ENCODE peak calls at places on chromosome 11, in six cellular contexts. One of them, this sample, is unnamed.

GRCh38 chr11:46382644-46383403 is 1.4 kb downstream of the MDK start:
- DNase-seq in A549: peak; percentile 90
- DNase-seq in GM12878: no peak
- DNase-seq in endothelial cell of umbilical vein: peak; percentile 30
- DNase-seq in HepG2: peak; percentile 57
- DNase-seq in K562: no peak
- DNase-seq in this sample: peak; percentile 29

GRCh38 chr11:8250446-8250845 is 13.2 kb downstream of the LMO1 start:
- DNase-seq in A549: no peak
- DNase-seq in GM12878: no peak
- DNase-seq in endothelial cell of umbilical vein: no peak
- DNase-seq in HepG2: no peak
- DNase-seq in K562: no peak
- DNase-seq in this sample: no peak

GRCh38 chr11:78138694-78139421 is 568 bp downstream of the ALG8 start:
- DNase-seq in A549: peak; percentile 31
- DNase-seq in GM12878: peak; percentile 21
- DNase-seq in endothelial cell of umbilical vein: no peak
- DNase-seq in HepG2: no peak
- DNase-seq in K562: peak; percentile 63
- DNase-seq in this sample: peak; percentile 81

GRCh38 chr11:18394928-18395734 is 768 bp downstream of the LDHA start:
- DNase-seq in A549: peak; percentile 17
- DNase-seq in GM12878: no peak
- DNase-seq in endothelial cell of umbilical vein: peak; percentile 45
- DNase-seq in HepG2: no peak
- DNase-seq in K562: peak; percentile 24
- DNase-seq in this sample: peak; percentile 44

GRCh38 chr11:116895053-116895757 is 57.8 kb upstream of the APOA1 start:
- DNase-seq in A549: no peak
- DNase-seq in GM12878: no peak
- DNase-seq in endothelial cell of umbilical vein: peak; percentile 34
- DNase-seq in HepG2: no peak
- DNase-seq in K562: peak; percentile 44
- DNase-seq in this sample: peak; percentile 35

GRCh38 chr11:122769126-122769780 is 69.0 kb upstream of the CRTAM start:
- DNase-seq in A549: no peak
- DNase-seq in GM12878: no peak
- DNase-seq in endothelial cell of umbilical vein: no peak
- DNase-seq in HepG2: no peak
- DNase-seq in K562: no peak
- DNase-seq in this sample: no peak

GRCh38 chr11:47916361-47916841 is 64.0 kb upstream of the PTPRJ start:
- DNase-seq in A549: no peak
- DNase-seq in GM12878: no peak
- DNase-seq in endothelial cell of umbilical vein: peak; percentile 85
- DNase-seq in HepG2: no peak
- DNase-seq in K562: peak; percentile 56
- DNase-seq in this sample: no peak

GRCh38 chr11:75667831-75668507 is 869 bp downstream of the MAP6 start:
- DNase-seq in A549: peak; percentile 35
- DNase-seq in GM12878: no peak
- DNase-seq in endothelial cell of umbilical vein: peak; percentile 21
- DNase-seq in HepG2: no peak
- DNase-seq in K562: no peak
- DNase-seq in this sample: peak; percentile 23

GRCh38 chr11:64358907-64359711 is at the start of gene RPS6KA4:
- DNase-seq in A549: peak; percentile 71
- DNase-seq in GM12878: no peak
- DNase-seq in endothelial cell of umbilical vein: peak; percentile 60
- DNase-seq in HepG2: no peak
- DNase-seq in K562: peak; percentile 91
- DNase-seq in this sample: peak; percentile 77

GRCh38 chr11:86101941-86102407 is 33.1 kb upstream of the PICALM start:
- DNase-seq in A549: no peak
- DNase-seq in GM12878: no peak
- DNase-seq in endothelial cell of umbilical vein: no peak
- DNase-seq in HepG2: no peak
- DNase-seq in K562: no peak
- DNase-seq in this sample: no peak

GRCh38 chr11:117618956-117619355 is 178.1 kb downstream of the DSCAML1 start:
- DNase-seq in A549: no peak
- DNase-seq in GM12878: no peak
- DNase-seq in endothelial cell of umbilical vein: no peak
- DNase-seq in HepG2: no peak
- DNase-seq in K562: no peak
- DNase-seq in this sample: no peak

GRCh38 chr11:113506893-113507292 is 31.7 kb upstream of the DRD2 start:
- DNase-seq in A549: no peak
- DNase-seq in GM12878: no peak
- DNase-seq in endothelial cell of umbilical vein: no peak
- DNase-seq in HepG2: no peak
- DNase-seq in K562: no peak
- DNase-seq in this sample: no peak

GRCh38 chr11:81749245-81749644 is 984.4 kb downstream of the FAM181B start:
- DNase-seq in A549: no peak
- DNase-seq in GM12878: no peak
- DNase-seq in endothelial cell of umbilical vein: no peak
- DNase-seq in HepG2: no peak
- DNase-seq in K562: no peak
- DNase-seq in this sample: no peak

GRCh38 chr11:64817476-64817875 is 7.1 kb upstream of the MEN1 start:
- DNase-seq in A549: no peak
- DNase-seq in GM12878: no peak
- DNase-seq in endothelial cell of umbilical vein: no peak
- DNase-seq in HepG2: no peak
- DNase-seq in K562: no peak
- DNase-seq in this sample: no peak

GRCh38 chr11:12235945-12236743 is 125.8 kb downstream of the MICAL2 start:
- DNase-seq in A549: peak; percentile 58
- DNase-seq in GM12878: peak; percentile 48
- DNase-seq in endothelial cell of umbilical vein: peak; percentile 71
- DNase-seq in HepG2: peak; percentile 58
- DNase-seq in K562: peak; percentile 62
- DNase-seq in this sample: peak; percentile 64

GRCh38 chr11:23789200-23789853 is 707.5 kb upstream of the LUZP2 start:
- DNase-seq in A549: no peak
- DNase-seq in GM12878: no peak
- DNase-seq in endothelial cell of umbilical vein: no peak
- DNase-seq in HepG2: no peak
- DNase-seq in K562: no peak
- DNase-seq in this sample: no peak
- TF ChIP-seq MAX in A549: no peak
- TF ChIP-seq MAX in GM12878: no peak
- TF ChIP-seq MAX in endothelial cell of umbilical vein: no peak
- TF ChIP-seq MAX in HepG2: no peak
- TF ChIP-seq MAX in K562: no peak
- TF ChIP-seq MAX in this sample: no peak

DNA sequence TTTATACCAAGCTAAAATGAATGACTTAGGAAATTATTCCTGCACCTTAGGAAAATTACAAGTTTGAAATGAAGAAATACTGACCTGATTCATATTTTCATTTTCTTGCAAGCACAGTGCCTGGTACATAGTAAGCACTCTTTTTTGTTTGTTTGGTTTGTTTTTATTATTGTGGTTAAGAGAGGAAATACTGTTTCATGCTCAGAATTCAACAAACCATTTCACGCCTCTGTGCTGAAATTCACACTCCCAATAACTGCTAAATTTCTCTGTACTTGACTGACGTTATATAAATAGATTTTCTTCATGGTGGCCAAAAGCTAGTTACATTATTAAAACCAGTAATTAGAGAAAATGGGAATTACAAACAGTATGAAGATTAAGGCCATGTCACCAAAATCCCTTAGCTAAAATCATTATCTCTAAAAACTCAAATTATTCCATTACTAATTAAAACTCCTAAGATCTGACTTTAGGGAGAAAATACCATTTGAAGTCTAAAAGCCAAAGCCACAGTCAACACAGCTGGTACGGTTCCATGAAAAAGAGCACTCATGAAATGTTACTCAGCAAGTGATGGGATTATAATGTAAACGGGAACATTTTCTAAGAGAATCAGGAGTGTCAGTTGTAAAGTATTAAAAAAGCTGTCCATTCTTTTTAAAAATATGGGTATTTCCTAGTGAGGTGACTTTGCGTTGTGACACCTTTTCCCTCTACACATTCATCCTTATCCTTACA is 77.8 kb upstream of the DDI1 start:
- DNase-seq in A549: no peak
- DNase-seq in GM12878: peak; percentile 37
- DNase-seq in endothelial cell of umbilical vein: no peak
- DNase-seq in HepG2: no peak
- DNase-seq in K562: no peak
- DNase-seq in this sample: no peak
- TF ChIP-seq MYC in A549: no peak
- TF ChIP-seq MYC in GM12878: no peak
- TF ChIP-seq MYC in endothelial cell of umbilical vein: no peak
- TF ChIP-seq MYC in HepG2: no peak
- TF ChIP-seq MYC in K562: no peak
- TF ChIP-seq MYC in this sample: no peak

DNA sequence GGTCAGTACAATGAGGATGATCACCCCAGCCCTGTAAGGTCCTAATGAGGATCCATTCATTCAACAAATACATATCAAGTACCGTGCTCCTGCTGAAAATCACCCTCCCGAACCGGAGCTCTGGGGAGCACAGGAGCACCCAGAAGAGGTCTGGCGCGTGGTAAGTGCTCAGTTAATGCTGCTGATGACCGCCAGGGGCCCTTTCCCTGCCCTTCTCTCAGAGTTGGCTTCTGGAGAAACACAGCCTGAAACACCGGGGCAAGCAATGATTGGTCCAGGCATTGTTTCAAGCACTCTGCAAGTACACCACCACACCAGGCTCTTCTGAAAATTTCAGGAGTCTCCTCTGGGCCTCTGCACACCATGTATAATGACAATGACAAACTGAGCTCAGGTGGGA is 3.8 kb upstream of the CCDC86 start:
- DNase-seq in A549: no peak
- DNase-seq in GM12878: no peak
- DNase-seq in endothelial cell of umbilical vein: no peak
- DNase-seq in HepG2: peak; percentile 28
- DNase-seq in K562: peak; percentile 61
- DNase-seq in this sample: no peak
- TF ChIP-seq CTCF in A549: no peak
- TF ChIP-seq CTCF in GM12878: peak; percentile 9
- TF ChIP-seq CTCF in endothelial cell of umbilical vein: no peak
- TF ChIP-seq CTCF in HepG2: peak; percentile 41
- TF ChIP-seq CTCF in K562: peak; percentile 67
- TF ChIP-seq CTCF in this sample: no peak

GRCh38 chr11:22192289-22192641 is 620 bp upstream of the ANO5 start:
- DNase-seq in A549: peak; percentile 66
- DNase-seq in GM12878: no peak
- DNase-seq in endothelial cell of umbilical vein: no peak
- DNase-seq in HepG2: peak; percentile 12
- DNase-seq in K562: peak; percentile 21
- DNase-seq in this sample: no peak
- TF ChIP-seq MAX in A549: no peak
- TF ChIP-seq MAX in GM12878: no peak
- TF ChIP-seq MAX in endothelial cell of umbilical vein: no peak
- TF ChIP-seq MAX in HepG2: no peak
- TF ChIP-seq MAX in K562: no peak
- TF ChIP-seq MAX in this sample: no peak

GRCh38 chr11:43516316-43516820 is 157.6 kb downstream of the TTC17 start:
- DNase-seq in A549: no peak
- DNase-seq in GM12878: no peak
- DNase-seq in endothelial cell of umbilical vein: no peak
- DNase-seq in HepG2: no peak
- DNase-seq in K562: no peak
- DNase-seq in this sample: no peak
- TF ChIP-seq MYC in A549: no peak
- TF ChIP-seq MYC in GM12878: no peak
- TF ChIP-seq MYC in endothelial cell of umbilical vein: no peak
- TF ChIP-seq MYC in HepG2: no peak
- TF ChIP-seq MYC in K562: no peak
- TF ChIP-seq MYC in this sample: no peak

GRCh38 chr11:29962243-29962642 is 54.6 kb downstream of the KCNA4 start:
- DNase-seq in A549: no peak
- DNase-seq in GM12878: no peak
- DNase-seq in endothelial cell of umbilical vein: no peak
- DNase-seq in HepG2: no peak
- DNase-seq in K562: no peak
- DNase-seq in this sample: peak; percentile 23
- TF ChIP-seq CTCF in A549: no peak
- TF ChIP-seq CTCF in GM12878: peak; percentile 41
- TF ChIP-seq CTCF in endothelial cell of umbilical vein: no peak
- TF ChIP-seq CTCF in HepG2: no peak
- TF ChIP-seq CTCF in K562: no peak
- TF ChIP-seq CTCF in this sample: peak; percentile 49

DNA sequence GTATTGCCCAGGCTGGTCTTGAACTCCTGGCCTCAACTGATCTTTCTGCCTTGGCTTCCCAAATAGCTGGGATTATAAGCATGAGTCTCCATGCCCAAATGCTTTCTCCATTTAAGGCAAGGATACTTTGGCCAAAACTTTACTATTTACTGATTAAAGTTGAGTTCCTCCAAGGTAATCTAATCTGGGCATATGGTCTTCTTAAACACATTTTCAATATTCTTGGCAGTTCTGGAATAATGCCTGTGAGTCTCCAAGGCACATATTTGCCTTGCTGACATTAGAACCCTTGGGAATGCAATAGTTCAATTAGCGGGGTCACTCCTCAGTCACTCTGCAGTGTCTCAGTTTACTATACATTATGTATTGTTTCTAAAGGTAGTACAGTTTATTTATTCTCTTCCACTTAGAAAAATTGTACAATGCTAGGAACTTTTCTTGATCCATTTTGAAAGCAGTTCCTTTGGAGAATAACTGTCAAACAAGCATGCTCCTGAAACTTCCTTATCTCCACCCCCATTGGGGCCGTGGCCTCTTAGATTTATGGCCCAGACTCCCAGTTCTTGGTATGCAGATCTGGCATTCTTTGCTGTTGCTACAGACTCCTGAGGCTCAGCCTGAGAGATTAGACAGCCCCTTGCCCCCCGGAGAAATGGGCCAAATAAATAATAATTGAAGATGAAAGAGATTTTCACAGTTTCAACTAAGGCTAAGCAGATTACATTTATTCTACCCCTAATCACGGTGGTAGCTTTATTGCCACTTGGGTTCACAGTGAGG is 13.2 kb upstream of the RAB38 start:
- DNase-seq in A549: no peak
- DNase-seq in GM12878: no peak
- DNase-seq in endothelial cell of umbilical vein: no peak
- DNase-seq in HepG2: no peak
- DNase-seq in K562: no peak
- DNase-seq in this sample: no peak
- TF ChIP-seq MAX in A549: no peak
- TF ChIP-seq MAX in GM12878: no peak
- TF ChIP-seq MAX in endothelial cell of umbilical vein: no peak
- TF ChIP-seq MAX in HepG2: no peak
- TF ChIP-seq MAX in K562: no peak
- TF ChIP-seq MAX in this sample: no peak

GRCh38 chr11:59894616-59895015 is 16.0 kb downstream of the OOSP3 start:
- DNase-seq in A549: no peak
- DNase-seq in GM12878: no peak
- DNase-seq in endothelial cell of umbilical vein: no peak
- DNase-seq in HepG2: no peak
- DNase-seq in K562: no peak
- DNase-seq in this sample: no peak
- TF ChIP-seq MYC in A549: no peak
- TF ChIP-seq MYC in GM12878: no peak
- TF ChIP-seq MYC in endothelial cell of umbilical vein: no peak
- TF ChIP-seq MYC in HepG2: no peak
- TF ChIP-seq MYC in K562: no peak
- TF ChIP-seq MYC in this sample: no peak

GRCh38 chr11:1242289-1242688 is 19.4 kb downstream of the MUC5B start:
- DNase-seq in A549: no peak
- DNase-seq in GM12878: no peak
- DNase-seq in endothelial cell of umbilical vein: no peak
- DNase-seq in HepG2: no peak
- DNase-seq in K562: no peak
- DNase-seq in this sample: no peak
- TF ChIP-seq CTCF in A549: no peak
- TF ChIP-seq CTCF in GM12878: no peak
- TF ChIP-seq CTCF in endothelial cell of umbilical vein: no peak
- TF ChIP-seq CTCF in HepG2: no peak
- TF ChIP-seq CTCF in K562: no peak
- TF ChIP-seq CTCF in this sample: no peak

This sample was measured in NB4.